ENCODE peak calls at places on chromosomes 1 and 21, in nine cellular contexts. M is A673, A is kidney, B is PC-3, O is lung, T is pancreas, R is tibial artery, J is OCI-LY7, U is spleen. D is an unnamed sample.

GRCh38 chr1:210597555-210598134 is 268.9 kb downstream of the HHAT start:
- DNase-seq in M (peak; percentile 59), A (no peak), B (peak; percentile 89), O (peak; percentile 31), T (no peak), R (no peak), J (no peak), U (no peak), D (no peak)

GRCh38 chr1:157382351-157382750 is 170.0 kb downstream of the FCRL5 start:
- DNase-seq in M (no peak), A (no peak), B (no peak), O (no peak), T (no peak), R (no peak), J (no peak), U (no peak), D (no peak)

GRCh38 chr1:96683931-96684330 is 37.7 kb upstream of the PTBP2 start:
- DNase-seq in M (no peak), A (no peak), B (no peak), O (no peak), T (no peak), R (no peak), J (no peak), U (no peak), D (no peak)

GRCh38 chr1:94898486-94899385 is 28.2 kb downstream of the CNN3 start:
- DNase-seq in M (no peak), A (no peak), B (peak; percentile 35), O (peak; percentile 63), T (no peak), R (no peak), J (no peak), U (no peak), D (no peak)

GRCh38 chr21:30444204-30444603 is 4.1 kb downstream of the KRTAP15-1 start:
- DNase-seq in M (no peak), A (no peak), B (peak; percentile 19), O (no peak), T (no peak), R (no peak), J (no peak), U (no peak), D (peak; percentile 47)

GRCh38 chr1:225318706-225319575 is 108.9 kb downstream of the LBR start:
- DNase-seq in M (peak; percentile 75), A (no peak), B (peak; percentile 86), O (no peak), T (peak; percentile 41), R (no peak), J (peak; percentile 66), U (no peak), D (peak; percentile 83)

GRCh38 chr1:34370748-34371147 is 194.0 kb downstream of the C1orf94 start:
- DNase-seq in M (no peak), A (no peak), B (no peak), O (peak; percentile 6), T (no peak), R (no peak), J (no peak), U (no peak), D (no peak)

GRCh38 chr1:202966006-202966904 is 802 bp downstream of the CYB5R1 start:
- DNase-seq in M (no peak), A (peak; percentile 74), B (no peak), O (no peak), T (no peak), R (no peak), J (no peak), U (no peak), D (peak; percentile 11)

GRCh38 chr1:229430761-229431269 is 3.1 kb downstream of the ACTA1 start:
- DNase-seq in M (peak; percentile 73), A (peak; percentile 80), B (no peak), O (no peak), T (peak; percentile 22), R (no peak), J (no peak), U (no peak), D (peak; percentile 94)

GRCh38 chr1:210292276-210292851 is 36.3 kb upstream of the HHAT start:
- DNase-seq in M (no peak), A (peak; percentile 92), B (peak; percentile 57), O (peak; percentile 79), T (peak; percentile 79), R (peak; percentile 79), J (no peak), U (peak; percentile 78), D (peak; percentile 91)

GRCh38 chr21:21436012-21436545 is 437.9 kb downstream of the NCAM2 start:
- DNase-seq in M (no peak), A (no peak), B (peak; percentile 3), O (no peak), T (no peak), R (no peak), J (no peak), U (no peak), D (no peak)

GRCh38 chr21:41169701-41170100 is 1.7 kb downstream of the BACE2 start:
- DNase-seq in M (no peak), A (no peak), B (no peak), O (no peak), T (no peak), R (no peak), J (no peak), U (no peak), D (no peak)

DNA sequence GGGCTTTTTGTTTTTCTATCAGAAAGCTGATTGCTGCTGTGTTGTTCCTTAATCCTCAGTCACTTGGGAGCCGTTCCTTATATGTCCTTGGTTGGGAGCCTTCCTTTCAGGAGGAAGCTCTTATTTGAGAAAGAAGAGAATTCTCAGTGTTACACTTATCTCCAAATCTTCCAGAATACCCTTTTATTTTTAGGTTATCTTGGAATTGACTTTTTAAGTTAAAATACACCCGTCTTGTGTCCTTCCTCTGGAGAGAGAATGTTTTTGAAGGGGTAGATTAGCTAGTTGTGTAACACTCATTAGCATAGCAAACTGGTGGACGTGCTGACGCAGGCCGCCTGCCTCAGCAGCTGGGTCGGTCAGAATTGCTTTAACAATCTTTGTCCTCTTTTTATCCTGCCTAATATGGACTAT is 42.1 kb downstream of the LRRC8B start:
- DNase-seq in M (peak; percentile 70), A (peak; percentile 82), B (no peak), O (no peak), T (peak; percentile 29), R (no peak), J (no peak), U (peak; percentile 73), D (peak; percentile 50)
- H3K27ac ChIP-seq in M (peak overlapping the region; percentile 88), A (peak overlapping the region; percentile 80), B (no peak overlapping the region), O (no peak overlapping the region), T (peak overlapping the region; percentile 24), R (peak overlapping the region; percentile 11), J (no peak overlapping the region), U (no peak overlapping the region), D (peak overlapping the region; percentile 72)

DNA sequence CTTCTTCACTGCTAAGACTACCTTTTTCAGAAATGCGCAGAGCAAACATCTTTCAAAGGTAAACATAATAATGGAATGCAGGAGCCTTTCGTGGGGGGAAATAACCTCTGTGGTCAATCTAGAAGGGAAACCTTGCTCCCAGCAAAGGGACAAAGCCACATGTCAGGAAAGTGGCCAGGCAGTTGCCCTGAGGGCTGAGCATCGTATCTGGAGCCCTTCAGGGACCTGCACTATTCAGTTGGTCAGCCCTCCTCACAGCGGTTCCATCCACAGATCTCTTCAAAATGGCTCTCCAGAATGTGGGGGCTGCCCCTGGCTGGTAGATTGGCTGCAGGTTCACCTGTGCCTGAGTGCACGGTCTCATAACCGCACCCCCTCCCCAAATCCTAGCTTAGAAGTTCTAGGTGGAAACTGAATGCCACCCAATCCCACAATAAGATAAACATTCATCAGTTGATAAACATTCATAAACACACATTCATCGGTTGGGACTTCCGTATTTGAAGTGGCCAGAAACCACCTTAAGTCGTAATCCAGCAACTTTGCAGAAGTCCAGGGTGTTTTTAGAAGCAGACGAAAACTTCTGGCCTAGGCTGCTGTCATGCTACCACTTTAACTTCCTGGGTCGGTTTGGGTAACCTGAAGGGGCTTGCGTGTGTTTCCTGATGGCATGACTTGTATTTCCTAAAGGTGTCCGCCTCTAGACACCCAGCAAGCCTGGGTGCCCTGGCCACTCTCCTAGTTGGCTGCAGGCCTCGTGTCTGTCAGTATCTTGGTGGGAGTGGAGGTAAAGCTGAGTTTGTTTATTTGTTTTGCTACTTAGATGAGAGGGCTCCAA is 50.5 kb downstream of the RASSF5 start:
- DNase-seq in M (no peak), A (no peak), B (peak; percentile 61), O (peak; percentile 39), T (no peak), R (no peak), J (peak; percentile 63), U (peak; percentile 86), D (no peak)
- H3K27ac ChIP-seq in M (no peak overlapping the region), A (no peak overlapping the region), B (peak overlapping the region; percentile 3), O (peak overlapping the region; percentile 62), T (peak overlapping the region; percentile 68), R (peak overlapping the region; percentile 42), J (peak overlapping the region; percentile 72), U (peak overlapping the region; percentile 76), D (no peak overlapping the region)

GRCh38 chr1:39646232-39647081 is 7.0 kb upstream of the HEYL start:
- DNase-seq in M (peak; percentile 70), A (peak; percentile 89), B (no peak), O (no peak), T (peak; percentile 95), R (peak; percentile 85), J (peak; percentile 60), U (no peak), D (peak; percentile 80)

GRCh38 chr1:39647247-39647646 is 7.8 kb upstream of the HEYL start:
- DNase-seq in M (no peak), A (no peak), B (no peak), O (no peak), T (no peak), R (no peak), J (no peak), U (no peak), D (no peak)

GRCh38 chr1:39649786-39650185 is 10.3 kb upstream of the HEYL start:
- DNase-seq in M (no peak), A (no peak), B (no peak), O (no peak), T (no peak), R (no peak), J (no peak), U (no peak), D (no peak)

GRCh38 chr1:39650431-39650830 is 11.0 kb upstream of the HEYL start:
- DNase-seq in M (no peak), A (no peak), B (peak; percentile 62), O (no peak), T (no peak), R (no peak), J (no peak), U (no peak), D (no peak)

GRCh38 chr1:39648496-39648895 is 9.1 kb upstream of the HEYL start:
- DNase-seq in M (no peak), A (no peak), B (no peak), O (no peak), T (no peak), R (no peak), J (no peak), U (no peak), D (no peak)
- H3K27ac ChIP-seq in M (no peak overlapping the region), A (no peak overlapping the region), B (no peak overlapping the region), O (no peak overlapping the region), T (no peak overlapping the region), R (peak overlapping the region; percentile 97), J (no peak overlapping the region), U (no peak overlapping the region), D (no peak overlapping the region)

DNA sequence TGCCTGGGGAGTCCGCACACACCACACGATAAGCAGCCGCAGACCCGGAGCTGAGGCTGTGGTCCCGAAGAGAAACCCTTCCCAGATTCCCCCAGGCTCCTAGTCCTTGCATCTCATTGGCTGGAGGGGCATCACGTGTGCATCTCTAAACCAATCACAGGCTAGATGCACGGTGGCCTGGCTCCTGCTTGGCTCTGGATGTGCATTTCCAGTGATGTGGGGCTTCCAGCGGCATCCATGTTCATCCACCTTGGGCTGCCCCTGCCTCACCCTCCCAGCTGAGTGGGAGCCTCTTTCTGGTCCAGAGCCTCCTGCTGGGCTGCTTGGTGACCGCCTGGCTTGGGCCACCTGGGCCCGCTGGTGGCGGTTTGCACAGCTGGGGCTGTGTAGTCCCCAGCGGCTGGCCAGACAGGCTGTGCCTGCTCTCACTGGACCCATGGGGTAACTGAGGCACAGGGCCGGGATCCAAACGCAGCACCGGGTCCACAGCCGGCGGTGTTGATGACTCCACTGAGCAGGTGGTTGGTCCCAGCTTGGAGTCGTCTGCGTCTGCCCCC is 41.1 kb downstream of the COL6A1 start:
- DNase-seq in M (no peak), A (no peak), B (no peak), O (no peak), T (no peak), R (no peak), J (no peak), U (peak; percentile 63), D (no peak)
- H3K27ac ChIP-seq in M (no peak overlapping the region), A (no peak overlapping the region), B (no peak overlapping the region), O (no peak overlapping the region), T (no peak overlapping the region), R (no peak overlapping the region), J (no peak overlapping the region), U (no peak overlapping the region), D (no peak overlapping the region)